ENCODE peak calls at places on chromosomes 2 and 18, in nine cellular contexts. Q, P, N, F, A, S, J, Z and U are unnamed samples.

GRCh38 chr2:202193305-202193704 is 45.1 kb downstream of the SUMO1 start:
- DNase-seq in J (no peak), A (no peak), S (no peak), N (no peak), Q (no peak), Z (no peak), F (no peak), P (no peak), U (no peak)

GRCh38 chr2:9753665-9754531 is 89.4 kb upstream of the TAF1B start:
- DNase-seq in Z (peak; percentile 79), F (no peak), J (no peak), Q (no peak), S (no peak), A (no peak), P (no peak), N (no peak), U (no peak)

GRCh38 chr2:171522057-171522803 is at the start of gene CYBRD1:
- DNase-seq in Z (peak; percentile 44), Q (peak; percentile 45), F (peak; percentile 49), A (peak; percentile 94), N (peak; percentile 90), J (peak; percentile 84), P (peak; percentile 84), S (peak; percentile 96), U (peak; percentile 72)

GRCh38 chr2:33372940-33373553 is 103.4 kb upstream of the RASGRP3 start:
- DNase-seq in J (no peak), Z (peak; percentile 43), F (peak; percentile 41), Q (peak; percentile 61), S (no peak), P (peak; percentile 68), A (peak; percentile 47), N (no peak), U (no peak)

GRCh38 chr2:216578325-216578724 is 54.9 kb upstream of the IGFBP2 start:
- DNase-seq in Q (no peak), N (no peak), F (no peak), S (no peak), P (no peak), J (no peak), A (no peak), Z (no peak), U (no peak)

GRCh38 chr2:235752875-235753274 is 259.0 kb downstream of the AGAP1 start:
- DNase-seq in Q (no peak), F (no peak), S (no peak), P (no peak), A (no peak), J (no peak), N (no peak), Z (no peak), U (no peak)

GRCh38 chr2:204871246-204871953 is 326.1 kb downstream of the PARD3B start:
- DNase-seq in P (no peak), F (no peak), N (no peak), J (no peak), Q (peak; percentile 3), A (peak; percentile 66), Z (peak; percentile 11), S (no peak), U (no peak)

GRCh38 chr2:156037472-156037871 is 295.0 kb downstream of the NR4A2 start:
- DNase-seq in P (no peak), A (no peak), Z (no peak), F (no peak), Q (no peak), J (no peak), N (no peak), S (no peak), U (no peak)

GRCh38 chr2:6369266-6369665 is 496.4 kb downstream of the CMPK2 start:
- DNase-seq in F (no peak), P (no peak), N (no peak), J (no peak), A (no peak), Z (no peak), Q (no peak), S (no peak), U (no peak)

GRCh38 chr18:9547767-9548166 is 66.6 kb downstream of the PPP4R1 start:
- DNase-seq in J (no peak), Z (no peak), S (no peak), N (no peak), F (no peak), Q (no peak), A (no peak), P (no peak), U (no peak)

GRCh38 chr2:237691200-237691907 is 64.0 kb downstream of the LRRFIP1 start:
- DNase-seq in Z (no peak), J (no peak), Q (no peak), F (peak; percentile 49), A (no peak), N (peak; percentile 57), P (no peak), S (no peak), U (no peak)

GRCh38 chr2:69020496-69020895 is 7.5 kb downstream of the ANTXR1 start:
- DNase-seq in S (no peak), Q (no peak), J (no peak), A (no peak), Z (no peak), P (no peak), F (no peak), N (no peak), U (no peak)

GRCh38 chr2:69714024-69714423 is 27.9 kb upstream of the ANXA4 start:
- DNase-seq in J (no peak), Q (no peak), S (no peak), F (no peak), A (no peak), Z (no peak), N (no peak), P (no peak), U (no peak)

DNA sequence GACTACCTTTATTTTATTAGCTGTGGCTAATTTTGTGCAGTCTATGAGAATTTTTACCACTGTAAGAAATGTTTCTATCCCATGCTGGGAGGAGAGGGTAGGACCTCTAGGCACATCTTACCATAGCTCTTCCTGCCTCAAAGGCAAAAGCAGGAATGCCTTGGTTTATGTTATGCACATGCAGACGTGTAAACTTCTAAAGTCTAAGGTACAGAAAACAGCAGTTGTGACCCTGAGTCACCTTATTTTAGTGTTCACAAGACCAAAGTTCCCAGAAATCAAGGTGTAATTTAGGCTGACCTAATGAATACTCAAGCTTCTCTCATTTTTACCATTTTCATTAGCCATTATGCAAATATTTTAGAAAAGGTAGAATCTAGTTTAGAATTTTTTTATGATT is 15.4 kb upstream of the WIPF1 start:
- DNase-seq in Q (no peak), P (no peak), J (no peak), A (no peak), Z (no peak), S (no peak), F (no peak), N (no peak), U (no peak)
- H3K4me1 ChIP-seq in Q (peaks cover 69% of the 10 kb centered on the region), P (peaks cover 50% of the 10 kb centered on the region), J (peaks cover 3% of the 10 kb centered on the region), A (no peaks in the 10 kb centered on the region), Z (peaks cover 7% of the 10 kb centered on the region), S (peaks cover 69% of the 10 kb centered on the region), F (peaks cover 26% of the 10 kb centered on the region), N (peaks cover 16% of the 10 kb centered on the region), U (no peaks in the 10 kb centered on the region)

GRCh38 chr2:110105183-110105582 is 10.4 kb downstream of the MALL start:
- DNase-seq in Q (no peak), N (no peak), P (no peak), J (no peak), A (no peak), F (no peak), Z (no peak), S (no peak), U (no peak)

GRCh38 chr2:110103060-110103961 is 12.3 kb downstream of the MALL start:
- DNase-seq in P (no peak), Q (no peak), J (no peak), S (no peak), Z (no peak), F (no peak), N (no peak), A (no peak), U (no peak)

GRCh38 chr2:110105608-110106467 is 9.8 kb downstream of the MALL start:
- DNase-seq in Q (peak; percentile 92), N (no peak), S (no peak), Z (peak; percentile 96), P (no peak), A (peak; percentile 40), F (no peak), J (no peak), U (no peak)

GRCh38 chr2:110101911-110102774 is 13.5 kb downstream of the MALL start:
- DNase-seq in P (no peak), Z (peak; percentile 79), J (no peak), Q (peak; percentile 29), A (no peak), N (no peak), F (no peak), S (no peak), U (no peak)

GRCh38 chr2:110104025-110104771 is 11.4 kb downstream of the MALL start:
- DNase-seq in A (no peak), F (no peak), N (no peak), P (no peak), Q (no peak), J (no peak), S (no peak), Z (no peak), U (no peak)
- H3K4me1 ChIP-seq in A (no peaks in the 10 kb centered on the region), F (peaks cover 50% of the 10 kb centered on the region), N (peaks cover 31% of the 10 kb centered on the region), P (peaks cover 12% of the 10 kb centered on the region), Q (peaks cover 89% of the 10 kb centered on the region), J (peaks cover 7% of the 10 kb centered on the region), S (peaks cover 14% of the 10 kb centered on the region), Z (peaks cover 81% of the 10 kb centered on the region), U (peaks cover 13% of the 10 kb centered on the region)

DNA sequence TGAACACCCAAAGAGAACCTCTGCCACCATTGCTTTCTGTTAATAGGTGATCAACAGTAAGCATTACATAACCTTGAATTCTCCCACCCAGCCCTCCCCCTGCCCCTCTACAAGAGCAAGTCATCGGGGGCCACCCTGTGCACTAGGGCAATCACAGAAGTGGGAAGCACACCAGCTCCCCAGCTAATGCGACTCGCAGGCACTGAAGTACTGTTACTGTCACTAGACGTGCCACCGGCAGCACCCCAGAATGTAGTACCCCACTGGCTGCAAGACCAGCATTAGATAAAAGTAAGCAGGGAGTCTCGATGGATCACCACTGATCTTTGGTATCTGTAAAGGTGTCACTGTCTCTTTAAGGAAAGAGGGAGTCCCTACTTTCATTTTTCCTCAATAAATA is 167.6 kb downstream of the FAM210A start:
- DNase-seq in J (no peak), S (no peak), P (no peak), F (no peak), Q (no peak), A (no peak), Z (no peak), N (no peak), U (no peak)
- H3K4me1 ChIP-seq in J (peaks cover 10% of the 10 kb centered on the region), S (peaks cover 53% of the 10 kb centered on the region), P (peaks cover 19% of the 10 kb centered on the region), F (peaks cover 9% of the 10 kb centered on the region), Q (no peaks in the 10 kb centered on the region), A (peaks cover 17% of the 10 kb centered on the region), Z (no peaks in the 10 kb centered on the region), N (peaks cover 11% of the 10 kb centered on the region), U (peaks cover 22% of the 10 kb centered on the region)

GRCh38 chr2:120148669-120149068 is 74.5 kb downstream of the TMEM185B start:
- DNase-seq in F (no peak), A (no peak), P (no peak), Q (no peak), S (no peak), J (no peak), Z (no peak), N (no peak), U (no peak)
- H3K4me1 ChIP-seq in F (peaks cover 6% of the 10 kb centered on the region), A (no peaks in the 10 kb centered on the region), P (no peaks in the 10 kb centered on the region), Q (no peaks in the 10 kb centered on the region), S (no peaks in the 10 kb centered on the region), J (no peaks in the 10 kb centered on the region), Z (no peaks in the 10 kb centered on the region), N (no peaks in the 10 kb centered on the region), U (no peaks in the 10 kb centered on the region)